ENCODE peak calls at places on chromosome 1, in six cellular contexts. B is IMR-90, L is fibroblast of lung, G is fibroblast of mammary gland, Y is vagina, J is tibial artery. P is an unnamed sample.

GRCh38 chr1:203425668-203425999 is 50.0 kb upstream of the PRELP start:
- DNase-seq in B (peak), L (peak), G (no peak), Y (no peak), J (no peak), P (peak)

GRCh38 chr1:195475568-195475967 is 1132.7 kb downstream of the KCNT2 start:
- DNase-seq in B (no peak), L (no peak), G (no peak), Y (no peak), J (no peak), P (no peak)

GRCh38 chr1:228540161-228540917 is 53.2 kb downstream of the RNF187 start:
- DNase-seq in B (no peak), L (no peak), G (no peak), Y (no peak), J (no peak), P (no peak)

GRCh38 chr1:156571261-156571958 is 955 bp downstream of the IQGAP3 start:
- DNase-seq in B (peak), L (peak), G (peak), Y (no peak), J (no peak), P (peak)

GRCh38 chr1:175338447-175339135 is 146.0 kb upstream of the KIAA0040 start:
- DNase-seq in B (no peak), L (no peak), G (no peak), Y (no peak), J (no peak), P (no peak)

GRCh38 chr1:41672641-41673313 is 188.3 kb upstream of the EDN2 start:
- DNase-seq in B (peak), L (peak), G (peak), Y (no peak), J (no peak), P (peak)

GRCh38 chr1:1080122-1080753 is 6.1 kb upstream of the RNF223 start:
- DNase-seq in B (peak), L (peak), G (peak), Y (no peak), J (peak), P (peak)

GRCh38 chr1:58763214-58763613 is 20.6 kb downstream of the JUN start:
- DNase-seq in B (peak), L (peak), G (peak), Y (no peak), J (no peak), P (peak)

GRCh38 chr1:54940027-54940426 is 40.4 kb upstream of the TMEM61 start:
- DNase-seq in B (peak), L (peak), G (no peak), Y (no peak), J (no peak), P (peak)

GRCh38 chr1:110963666-110964399 is at the start of gene LRIF1:
- DNase-seq in B (peak), L (peak), G (peak), Y (peak), J (peak), P (peak)

DNA sequence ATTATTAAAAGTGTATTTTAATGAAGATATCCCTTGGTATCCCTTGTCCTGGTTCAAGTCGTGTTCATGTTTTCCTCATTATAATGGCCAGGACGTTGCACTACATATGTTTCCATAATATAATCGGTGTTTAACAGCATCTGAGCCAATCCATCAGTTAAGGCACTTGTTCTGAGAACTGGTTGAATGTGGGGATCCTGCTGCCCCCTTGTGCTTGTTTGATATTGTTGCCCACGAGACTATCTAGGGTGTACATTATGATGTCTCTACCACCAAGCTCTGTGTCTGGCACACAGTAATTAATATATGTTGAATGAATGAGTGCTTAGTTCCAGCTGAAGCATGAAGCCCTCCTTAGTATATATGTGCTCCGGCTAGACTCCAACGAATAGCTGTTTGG is 193.0 kb downstream of the CACNA1E start:
- DNase-seq in B (peak), L (peak), G (peak), Y (no peak), J (no peak), P (peak)
- TF ChIP-seq CTCF in B (peak), L (peak), G (peak), Y (no peak), J (no peak), P (no peak)

GRCh38 chr1:155175927-155176371 is 2.3 kb downstream of the TRIM46 start:
- DNase-seq in B (no peak), L (no peak), G (no peak), Y (peak), J (no peak), P (no peak)
- TF ChIP-seq CTCF in B (no peak), L (no peak), G (no peak), Y (no peak), J (no peak), P (no peak)

DNA sequence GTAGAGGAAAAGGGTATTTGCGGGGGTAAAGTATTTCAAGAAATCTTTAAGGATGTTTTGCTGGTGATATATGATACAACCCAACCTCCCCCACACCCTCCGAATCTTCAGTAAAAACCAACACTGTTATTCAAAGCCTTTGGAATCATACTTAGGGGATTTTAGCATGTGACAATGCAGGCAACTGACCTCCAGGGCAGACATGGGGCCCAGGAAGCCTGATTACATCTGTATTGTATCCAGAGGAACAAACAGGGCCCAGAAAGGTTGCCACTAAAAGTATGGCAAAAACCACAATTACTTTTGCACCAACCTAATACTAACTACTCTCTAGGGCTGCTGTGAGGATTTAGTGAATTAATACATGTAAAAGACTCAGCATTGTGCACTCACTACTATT is 43.9 kb upstream of the CNN3 start:
- DNase-seq in B (no peak), L (no peak), G (no peak), Y (no peak), J (no peak), P (peak)
- TF ChIP-seq CTCF in B (no peak), L (no peak), G (no peak), Y (no peak), J (no peak), P (no peak)

DNA sequence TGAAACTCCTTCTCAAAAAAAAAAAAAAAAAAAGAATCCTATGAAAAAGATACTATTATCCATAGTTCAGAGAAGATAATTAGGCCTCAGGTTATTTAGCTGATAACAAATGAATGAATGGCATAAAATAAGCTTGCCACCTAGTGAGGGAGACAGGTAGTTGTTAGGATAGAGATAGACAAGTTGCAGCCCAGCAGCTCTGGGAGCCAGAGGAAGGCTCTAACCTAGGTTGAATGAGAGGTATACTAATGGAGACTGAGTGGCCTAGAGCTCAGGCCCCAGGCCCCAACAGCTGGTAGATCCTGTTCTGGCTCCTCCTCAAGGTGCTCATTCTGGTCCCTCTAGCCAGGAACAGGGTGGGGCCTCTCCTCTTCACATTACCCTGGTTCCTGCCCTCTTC is 20.6 kb upstream of the RSPO1 start:
- DNase-seq in B (no peak), L (no peak), G (no peak), Y (no peak), J (no peak), P (no peak)
- TF ChIP-seq CTCF in B (no peak), L (no peak), G (no peak), Y (no peak), J (no peak), P (no peak)

P was measured in fibroblast of villous mesenchyme.